ENCODE peak calls at places on chromosomes 7 and 10, in five cellular contexts. T is right atrium auricular region; C is CD4-positive, alpha-beta T cell; E is upper lobe of left lung; A is cardiac muscle cell. Y is an unnamed sample. For H3K27me3, the result is how much of the 10 kb centered on the place peaks cover.

GRCh38 chr7:113209449-113210203 is 91.3 kb upstream of the SMIM30 start:
- DNase-seq in T (no peak), A (no peak), E (no peak), C (no peak), Y (no peak)

GRCh38 chr7:102080371-102081243 is 206.1 kb upstream of the SH2B2 start:
- DNase-seq in A (no peak), T (no peak), C (no peak), E (no peak), Y (peak)

GRCh38 chr7:135271255-135271615 is 37.6 kb downstream of the STRA8 start:
- DNase-seq in E (no peak), C (no peak), A (no peak), T (no peak), Y (peak)

GRCh38 chr10:109892885-109893284 is 30.4 kb downstream of the XPNPEP1 start:
- DNase-seq in E (no peak), T (no peak), C (no peak), A (no peak), Y (peak)

GRCh38 chr7:158015403-158016116 is 572.1 kb downstream of the PTPRN2 start:
- DNase-seq in T (peak), C (no peak), A (no peak), E (no peak), Y (peak)

GRCh38 chr7:93622036-93622714 is 47.7 kb upstream of the CALCR start:
- DNase-seq in C (no peak), E (no peak), A (peak), T (no peak), Y (no peak)

GRCh38 chr10:112446055-112446854 is 459 bp downstream of the ZDHHC6 start:
- DNase-seq in T (no peak), A (no peak), C (peak), E (no peak), Y (no peak)

GRCh38 chr10:119680050-119680449 is 28.9 kb downstream of the BAG3 start:
- DNase-seq in T (no peak), E (no peak), C (no peak), A (no peak), Y (no peak)

GRCh38 chr7:30727061-30727945 is 24.6 kb upstream of the INMT start:
- DNase-seq in E (no peak), T (no peak), A (no peak), C (peak), Y (no peak)

GRCh38 chr10:89440262-89440661 is 25.9 kb downstream of the IFIT5 start:
- DNase-seq in E (no peak), T (no peak), A (no peak), C (no peak), Y (no peak)

GRCh38 chr7:3107228-3107763 is 63.6 kb upstream of the CARD11 start:
- DNase-seq in T (no peak), C (no peak), A (no peak), E (no peak), Y (peak)

GRCh38 chr7:90552521-90552920 is 43.6 kb upstream of the CDK14 start:
- DNase-seq in T (no peak), C (no peak), E (no peak), A (no peak), Y (no peak)

GRCh38 chr7:31114593-31115343 is 62.7 kb downstream of the ADCYAP1R1 start:
- DNase-seq in C (no peak), A (peak), T (peak), E (no peak), Y (no peak)

GRCh38 chr10:17951868-17952371 is at the start of gene SLC39A12:
- DNase-seq in C (no peak), E (no peak), T (no peak), A (no peak), Y (no peak)

GRCh38 chr10:13440709-13441061 is 88.1 kb downstream of the BEND7 start:
- DNase-seq in T (no peak), E (no peak), A (no peak), C (no peak), Y (no peak)

GRCh38 chr7:155680864-155681263 is 36.4 kb downstream of the RBM33 start:
- DNase-seq in E (no peak), T (no peak), A (no peak), C (no peak), Y (no peak)

GRCh38 chr10:17134737-17135260 is 5.2 kb upstream of the CUBN start:
- DNase-seq in A (no peak), C (no peak), E (no peak), T (no peak), Y (no peak)

GRCh38 chr7:33423646-33424020 is 294.3 kb downstream of the BBS9 start:
- DNase-seq in T (no peak), E (no peak), A (no peak), C (no peak), Y (no peak)

GRCh38 chr10:7260412-7260900 is 150.4 kb downstream of the SFMBT2 start:
- DNase-seq in A (peak), T (peak), E (no peak), C (no peak), Y (peak)

GRCh38 chr10:100618856-100619255 is 83.1 kb downstream of the HIF1AN start:
- DNase-seq in T (no peak), A (no peak), C (no peak), E (no peak), Y (no peak)
- H3K27me3 ChIP-seq in T (under half), A (under half), C (half or more), E (under half), Y (half or more)

DNA sequence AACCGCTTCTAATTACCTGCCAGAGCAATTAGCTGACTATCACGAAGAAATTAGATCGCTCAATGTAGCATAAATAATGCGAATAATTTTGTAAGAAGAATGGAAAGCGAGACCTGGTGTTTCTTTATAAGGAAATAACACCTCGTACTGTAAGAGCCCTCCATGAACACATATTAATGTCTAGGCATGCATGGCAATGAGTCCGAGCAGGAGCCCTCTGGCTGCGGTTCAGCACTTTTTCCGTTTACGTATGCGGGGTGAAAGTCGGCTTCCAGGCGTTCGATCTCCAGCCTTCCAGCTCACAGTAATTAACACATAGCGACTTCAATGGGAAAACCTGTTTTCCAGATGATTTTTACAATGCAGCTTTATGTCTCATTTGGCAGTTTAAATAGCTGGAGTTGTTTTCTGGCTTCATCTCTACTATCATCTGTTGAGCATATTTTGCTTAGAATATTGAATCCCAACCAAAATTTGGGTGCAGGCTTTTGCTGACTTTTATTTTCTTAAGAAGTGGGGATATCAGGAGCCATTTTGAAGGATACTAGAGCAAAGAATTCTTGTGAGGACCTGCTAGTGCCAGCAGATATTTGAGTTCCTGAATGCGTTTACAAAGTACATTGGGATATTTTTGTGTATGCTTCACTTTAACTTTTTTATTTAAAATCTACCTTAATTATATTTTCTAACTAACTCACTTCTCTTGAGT is 7.2 kb upstream of the SP8 start:
- DNase-seq in C (no peak), A (no peak), T (no peak), E (no peak), Y (no peak)
- H3K27me3 ChIP-seq in C (half or more), A (half or more), T (half or more), E (under half), Y (half or more)

GRCh38 chr7:150982348-150982747 is 4.2 kb upstream of the KCNH2 start:
- DNase-seq in A (no peak), E (no peak), C (no peak), T (no peak), Y (no peak)

GRCh38 chr7:150980663-150981062 is 2.5 kb upstream of the KCNH2 start:
- DNase-seq in C (no peak), A (peak), T (no peak), E (no peak), Y (no peak)

GRCh38 chr7:150983893-150984368 is 5.8 kb upstream of the KCNH2 start:
- DNase-seq in E (no peak), A (peak), T (no peak), C (no peak), Y (no peak)

GRCh38 chr7:150979706-150980390 is 1.7 kb upstream of the KCNH2 start:
- DNase-seq in T (no peak), E (no peak), A (no peak), C (no peak), Y (no peak)

GRCh38 chr7:150981644-150982043 is 3.5 kb upstream of the KCNH2 start:
- DNase-seq in A (no peak), T (no peak), C (no peak), E (no peak), Y (no peak)
- H3K27me3 ChIP-seq in A (under half), T (under half), C (under half), E (under half), Y (half or more)

DNA sequence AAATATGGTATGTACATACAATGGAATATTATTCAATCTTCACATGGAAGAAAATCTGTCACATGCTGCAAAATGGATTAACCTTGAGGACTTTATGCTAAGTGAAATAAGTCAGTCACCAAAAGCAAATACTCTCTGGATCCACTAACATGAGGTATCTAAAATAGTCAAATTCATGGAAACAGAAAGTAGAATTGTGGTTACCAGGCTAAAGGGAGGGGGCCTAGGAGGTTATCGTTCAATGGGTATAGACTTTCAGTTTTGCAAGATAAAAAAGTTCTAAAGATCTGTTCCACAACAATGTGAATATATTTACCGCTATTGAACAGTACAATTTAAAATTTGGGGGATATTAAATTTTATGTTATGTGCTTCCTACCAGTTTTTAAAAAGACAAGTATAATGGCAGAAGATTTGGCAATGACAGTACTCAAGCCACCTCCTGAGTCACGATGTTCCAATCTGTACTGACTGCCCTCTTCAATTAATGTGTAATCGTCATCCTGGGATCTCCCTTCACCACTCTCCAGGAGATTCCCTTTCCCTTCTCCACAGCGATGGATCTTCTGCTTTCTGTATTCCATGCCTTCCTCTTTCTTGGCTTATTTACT is 32.3 kb upstream of the IL6 start:
- DNase-seq in E (no peak), C (no peak), T (no peak), A (no peak), Y (no peak)
- H3K27me3 ChIP-seq in E (under half), C (under half), T (under half), A (under half), Y (under half)

Y was measured in suprapubic skin.